ENCODE peak calls at places on chromosomes 3 and 15, in six cellular contexts. W is endothelial cell; Y is GM13976; G is left lobe of liver; S is foreskin fibroblast; V is activated naive CD8-positive, alpha-beta T cell treated with anti-CD3 and anti-CD28 coated beads, Interleukin-2, amount 50 U/mL, for 24 hours. C is an unnamed sample.

GRCh38 chr15:47746516-47746915 is 29.2 kb downstream of the SEMA6D start:
- DNase-seq in W (no peak), Y (no peak), S (no peak), V (no peak), G (no peak), C (no peak)

GRCh38 chr3:127702151-127702578 is 29.4 kb downstream of the ABTB1 start:
- DNase-seq in W (no peak), Y (no peak), V (no peak), G (peak), S (peak), C (no peak)

GRCh38 chr3:197889204-197889930 is 60.6 kb upstream of the RPL35A start:
- DNase-seq in W (no peak), Y (no peak), V (no peak), G (no peak), S (no peak), C (no peak)

GRCh38 chr3:189389346-189389745 is 217.6 kb downstream of the TPRG1 start:
- DNase-seq in S (no peak), Y (no peak), V (no peak), G (no peak), W (no peak), C (no peak)

GRCh38 chr3:16249336-16249735 is 15.4 kb downstream of the DPH3 start:
- DNase-seq in S (peak), G (no peak), Y (peak), W (peak), V (peak), C (no peak)

GRCh38 chr15:68056097-68056865 is 2.2 kb downstream of the PIAS1 start:
- DNase-seq in V (no peak), Y (no peak), G (no peak), W (no peak), S (no peak), C (no peak)

GRCh38 chr3:133997871-133998635 is 31.7 kb downstream of the SLCO2A1 start:
- DNase-seq in G (peak), S (no peak), V (no peak), Y (no peak), W (no peak), C (no peak)

GRCh38 chr15:78064544-78064943 is 13.0 kb downstream of the TBC1D2B start:
- DNase-seq in G (no peak), S (peak), V (no peak), W (no peak), Y (no peak), C (no peak)

GRCh38 chr15:72825831-72826230 is 42.3 kb upstream of the ADPGK start:
- DNase-seq in V (no peak), Y (no peak), S (no peak), G (peak), W (no peak), C (no peak)

GRCh38 chr3:195033531-195034091 is 237.3 kb downstream of the XXYLT1 start:
- DNase-seq in G (peak), Y (peak), W (no peak), V (no peak), S (no peak), C (no peak)

GRCh38 chr15:96424674-96425073 is 94.2 kb downstream of the NR2F2 start:
- DNase-seq in Y (no peak), V (no peak), W (no peak), G (no peak), S (no peak), C (no peak)

GRCh38 chr15:31598620-31599019 is 272.0 kb downstream of the KLF13 start:
- DNase-seq in W (no peak), G (no peak), S (no peak), V (no peak), Y (no peak), C (no peak)

GRCh38 chr15:88513195-88513594 is 33.3 kb downstream of the DET1 start:
- DNase-seq in V (no peak), G (no peak), W (no peak), S (peak), Y (no peak), C (no peak)

GRCh38 chr3:149393355-149394165 is 16.1 kb upstream of the TM4SF1 start:
- DNase-seq in Y (peak), V (peak), G (peak), S (peak), W (peak), C (no peak)

GRCh38 chr3:25872200-25872877 is 82.4 kb downstream of the OXSM start:
- DNase-seq in Y (no peak), S (no peak), V (no peak), G (no peak), W (no peak), C (no peak)

GRCh38 chr3:30538787-30539186 is 67.6 kb upstream of the TGFBR2 start:
- DNase-seq in Y (no peak), W (no peak), S (peak), G (no peak), V (no peak), C (no peak)

GRCh38 chr3:64449026-64449425 is 223.8 kb upstream of the PRICKLE2 start:
- DNase-seq in S (no peak), G (no peak), W (no peak), V (no peak), Y (peak), C (no peak)

GRCh38 chr3:59886790-59887189 is 837.0 kb upstream of the CFAP20DC start:
- DNase-seq in W (no peak), Y (no peak), G (no peak), S (no peak), V (no peak), C (no peak)

GRCh38 chr3:101077361-101078011 is 84.3 kb upstream of the ABI3BP start:
- DNase-seq in Y (no peak), V (no peak), S (peak), G (no peak), W (no peak), C (no peak)

GRCh38 chr3:62036726-62037125 is 336.6 kb downstream of the FEZF2 start:
- DNase-seq in W (no peak), G (no peak), V (no peak), S (peak), Y (no peak), C (no peak)

GRCh38 chr3:44584646-44585501 is at the start of gene ZNF660:
- DNase-seq in G (no peak), S (peak), W (peak), Y (peak), V (peak), C (no peak)

GRCh38 chr15:98548172-98548971 is 100.0 kb upstream of the IGF1R start:
- DNase-seq in G (peak), Y (no peak), V (peak), W (peak), S (peak), C (peak)

GRCh38 chr15:41849861-41850260 is 11.2 kb downstream of the PLA2G4B start:
- DNase-seq in S (no peak), G (no peak), W (no peak), V (no peak), Y (no peak), C (no peak)

GRCh38 chr3:53773586-53774368 is 72.4 kb downstream of the CHDH start:
- DNase-seq in G (no peak), V (no peak), Y (peak), W (no peak), S (peak), C (no peak)